ENCODE peak calls at places on chromosomes 3 and 15, in six cellular contexts. One of them, this sample, is unnamed.

GRCh38 chr3:151305081-151305777 is 11.4 kb downstream of the GPR87 start:
- DNase-seq in fibroblast of lung: peak; percentile 99
- DNase-seq in right cardiac atrium: no peak
- DNase-seq in GM06990: no peak
- DNase-seq in activated CD4-positive, alpha-beta T cell treated with anti-CD3 and anti-CD28 coated beads for 1 hour: no peak
- DNase-seq in cardiac muscle cell: peak; percentile 98
- DNase-seq in this sample: no peak

GRCh38 chr15:69628256-69629093 is 175.9 kb downstream of the RPLP1 start:
- DNase-seq in fibroblast of lung: no peak
- DNase-seq in activated CD4-positive, alpha-beta T cell treated with anti-CD3 and anti-CD28 coated beads for 1 hour: no peak
- DNase-seq in cardiac muscle cell: no peak
- DNase-seq in right cardiac atrium: no peak
- DNase-seq in GM06990: no peak
- DNase-seq in this sample: no peak

GRCh38 chr3:100210777-100211145 is 50.0 kb upstream of the TBC1D23 start:
- DNase-seq in GM06990: peak; percentile 14
- DNase-seq in cardiac muscle cell: peak; percentile 82
- DNase-seq in activated CD4-positive, alpha-beta T cell treated with anti-CD3 and anti-CD28 coated beads for 1 hour: no peak
- DNase-seq in fibroblast of lung: peak; percentile 91
- DNase-seq in right cardiac atrium: no peak
- DNase-seq in this sample: no peak

GRCh38 chr3:39941941-39942340 is 132.5 kb downstream of the MYRIP start:
- DNase-seq in cardiac muscle cell: no peak
- DNase-seq in right cardiac atrium: no peak
- DNase-seq in fibroblast of lung: no peak
- DNase-seq in activated CD4-positive, alpha-beta T cell treated with anti-CD3 and anti-CD28 coated beads for 1 hour: no peak
- DNase-seq in GM06990: no peak
- DNase-seq in this sample: no peak

GRCh38 chr3:99544819-99545281 is 93.5 kb upstream of the COL8A1 start:
- DNase-seq in activated CD4-positive, alpha-beta T cell treated with anti-CD3 and anti-CD28 coated beads for 1 hour: no peak
- DNase-seq in right cardiac atrium: no peak
- DNase-seq in fibroblast of lung: peak; percentile 73
- DNase-seq in cardiac muscle cell: peak; percentile 74
- DNase-seq in GM06990: no peak
- DNase-seq in this sample: peak; percentile 23

GRCh38 chr3:184546252-184546651 is 15.3 kb upstream of the EPHB3 start:
- DNase-seq in right cardiac atrium: peak; percentile 71
- DNase-seq in GM06990: no peak
- DNase-seq in fibroblast of lung: no peak
- DNase-seq in activated CD4-positive, alpha-beta T cell treated with anti-CD3 and anti-CD28 coated beads for 1 hour: no peak
- DNase-seq in cardiac muscle cell: no peak
- DNase-seq in this sample: no peak

GRCh38 chr3:127951276-127951675 is 36.2 kb downstream of the KBTBD12 start:
- DNase-seq in activated CD4-positive, alpha-beta T cell treated with anti-CD3 and anti-CD28 coated beads for 1 hour: no peak
- DNase-seq in right cardiac atrium: no peak
- DNase-seq in GM06990: no peak
- DNase-seq in cardiac muscle cell: peak; percentile 6
- DNase-seq in fibroblast of lung: peak; percentile 63
- DNase-seq in this sample: no peak

GRCh38 chr3:36991923-36992805 is 767 bp downstream of the EPM2AIP1 start:
- DNase-seq in right cardiac atrium: no peak
- DNase-seq in fibroblast of lung: peak; percentile 83
- DNase-seq in GM06990: no peak
- DNase-seq in cardiac muscle cell: peak; percentile 52
- DNase-seq in activated CD4-positive, alpha-beta T cell treated with anti-CD3 and anti-CD28 coated beads for 1 hour: no peak
- DNase-seq in this sample: no peak

GRCh38 chr3:99765042-99765942 is 52.4 kb upstream of the CMSS1 start:
- DNase-seq in fibroblast of lung: peak; percentile 91
- DNase-seq in GM06990: no peak
- DNase-seq in activated CD4-positive, alpha-beta T cell treated with anti-CD3 and anti-CD28 coated beads for 1 hour: no peak
- DNase-seq in cardiac muscle cell: peak; percentile 79
- DNase-seq in right cardiac atrium: no peak
- DNase-seq in this sample: no peak

GRCh38 chr3:194271459-194272035 is 79.6 kb downstream of the CPN2 start:
- DNase-seq in GM06990: no peak
- DNase-seq in fibroblast of lung: no peak
- DNase-seq in right cardiac atrium: no peak
- DNase-seq in activated CD4-positive, alpha-beta T cell treated with anti-CD3 and anti-CD28 coated beads for 1 hour: no peak
- DNase-seq in cardiac muscle cell: no peak
- DNase-seq in this sample: no peak

GRCh38 chr15:40255033-40255432 is 16.2 kb downstream of the PAK6 start:
- DNase-seq in activated CD4-positive, alpha-beta T cell treated with anti-CD3 and anti-CD28 coated beads for 1 hour: no peak
- DNase-seq in fibroblast of lung: no peak
- DNase-seq in right cardiac atrium: peak; percentile 16
- DNase-seq in cardiac muscle cell: no peak
- DNase-seq in GM06990: no peak
- DNase-seq in this sample: no peak

GRCh38 chr3:5188419-5189405 is 1.2 kb downstream of the EDEM1 start:
- DNase-seq in GM06990: peak; percentile 61
- DNase-seq in right cardiac atrium: no peak
- DNase-seq in activated CD4-positive, alpha-beta T cell treated with anti-CD3 and anti-CD28 coated beads for 1 hour: peak; percentile 42
- DNase-seq in fibroblast of lung: peak; percentile 30
- DNase-seq in cardiac muscle cell: peak; percentile 49
- DNase-seq in this sample: no peak

GRCh38 chr3:39573392-39573791 is 105.9 kb downstream of the MOBP start:
- DNase-seq in right cardiac atrium: no peak
- DNase-seq in activated CD4-positive, alpha-beta T cell treated with anti-CD3 and anti-CD28 coated beads for 1 hour: no peak
- DNase-seq in GM06990: no peak
- DNase-seq in fibroblast of lung: no peak
- DNase-seq in cardiac muscle cell: no peak
- DNase-seq in this sample: no peak

GRCh38 chr3:147034359-147034758 is 372.0 kb downstream of the ZIC4 start:
- DNase-seq in activated CD4-positive, alpha-beta T cell treated with anti-CD3 and anti-CD28 coated beads for 1 hour: no peak
- DNase-seq in fibroblast of lung: no peak
- DNase-seq in cardiac muscle cell: no peak
- DNase-seq in GM06990: no peak
- DNase-seq in right cardiac atrium: no peak
- DNase-seq in this sample: no peak

GRCh38 chr15:90812881-90813280 is 55.5 kb upstream of the FURIN start:
- DNase-seq in right cardiac atrium: no peak
- DNase-seq in activated CD4-positive, alpha-beta T cell treated with anti-CD3 and anti-CD28 coated beads for 1 hour: no peak
- DNase-seq in cardiac muscle cell: no peak
- DNase-seq in fibroblast of lung: no peak
- DNase-seq in GM06990: no peak
- DNase-seq in this sample: no peak

GRCh38 chr3:105793040-105793439 is 75.8 kb downstream of the CBLB start:
- DNase-seq in fibroblast of lung: peak; percentile 51
- DNase-seq in right cardiac atrium: no peak
- DNase-seq in GM06990: no peak
- DNase-seq in activated CD4-positive, alpha-beta T cell treated with anti-CD3 and anti-CD28 coated beads for 1 hour: no peak
- DNase-seq in cardiac muscle cell: peak; percentile 44
- DNase-seq in this sample: no peak

GRCh38 chr3:120793601-120794000 is 51.1 kb downstream of the GTF2E1 start:
- DNase-seq in activated CD4-positive, alpha-beta T cell treated with anti-CD3 and anti-CD28 coated beads for 1 hour: no peak
- DNase-seq in right cardiac atrium: no peak
- DNase-seq in fibroblast of lung: no peak
- DNase-seq in cardiac muscle cell: no peak
- DNase-seq in GM06990: no peak
- DNase-seq in this sample: no peak

GRCh38 chr3:189947948-189948723 is 172.6 kb downstream of the P3H2 start:
- DNase-seq in activated CD4-positive, alpha-beta T cell treated with anti-CD3 and anti-CD28 coated beads for 1 hour: no peak
- DNase-seq in fibroblast of lung: no peak
- DNase-seq in GM06990: peak; percentile 50
- DNase-seq in cardiac muscle cell: peak; percentile 58
- DNase-seq in right cardiac atrium: no peak
- DNase-seq in this sample: no peak

GRCh38 chr15:49412821-49413220 is 10.2 kb upstream of the FGF7 start:
- DNase-seq in activated CD4-positive, alpha-beta T cell treated with anti-CD3 and anti-CD28 coated beads for 1 hour: no peak
- DNase-seq in GM06990: no peak
- DNase-seq in cardiac muscle cell: no peak
- DNase-seq in fibroblast of lung: no peak
- DNase-seq in right cardiac atrium: no peak
- DNase-seq in this sample: no peak

GRCh38 chr3:128447561-128448013 is 19.1 kb downstream of the DNAJB8 start:
- DNase-seq in right cardiac atrium: no peak
- DNase-seq in cardiac muscle cell: no peak
- DNase-seq in GM06990: peak; percentile 59
- DNase-seq in fibroblast of lung: no peak
- DNase-seq in activated CD4-positive, alpha-beta T cell treated with anti-CD3 and anti-CD28 coated beads for 1 hour: no peak
- DNase-seq in this sample: no peak

GRCh38 chr15:60605879-60606304 is 127.0 kb upstream of the ICE2 start:
- DNase-seq in GM06990: no peak
- DNase-seq in fibroblast of lung: peak; percentile 73
- DNase-seq in cardiac muscle cell: peak; percentile 82
- DNase-seq in activated CD4-positive, alpha-beta T cell treated with anti-CD3 and anti-CD28 coated beads for 1 hour: no peak
- DNase-seq in right cardiac atrium: no peak
- DNase-seq in this sample: peak; percentile 27

GRCh38 chr15:89416339-89417183 is 79.8 kb downstream of the RHCG start:
- DNase-seq in cardiac muscle cell: peak; percentile 72
- DNase-seq in fibroblast of lung: peak; percentile 27
- DNase-seq in activated CD4-positive, alpha-beta T cell treated with anti-CD3 and anti-CD28 coated beads for 1 hour: peak; percentile 34
- DNase-seq in GM06990: peak; percentile 76
- DNase-seq in right cardiac atrium: peak; percentile 75
- DNase-seq in this sample: no peak

GRCh38 chr15:40787344-40787841 is 17.6 kb downstream of the C15orf62 start:
- DNase-seq in fibroblast of lung: peak; percentile 91
- DNase-seq in cardiac muscle cell: peak; percentile 84
- DNase-seq in GM06990: no peak
- DNase-seq in right cardiac atrium: no peak
- DNase-seq in activated CD4-positive, alpha-beta T cell treated with anti-CD3 and anti-CD28 coated beads for 1 hour: peak; percentile 30
- DNase-seq in this sample: no peak

GRCh38 chr15:29554531-29554930 is 267.7 kb downstream of the TJP1 start:
- DNase-seq in fibroblast of lung: no peak
- DNase-seq in activated CD4-positive, alpha-beta T cell treated with anti-CD3 and anti-CD28 coated beads for 1 hour: no peak
- DNase-seq in GM06990: no peak
- DNase-seq in right cardiac atrium: peak; percentile 74
- DNase-seq in cardiac muscle cell: no peak
- DNase-seq in this sample: no peak

GRCh38 chr3:126835472-126836219 is 131.6 kb downstream of the CHCHD6 start:
- DNase-seq in GM06990: no peak
- DNase-seq in right cardiac atrium: no peak
- DNase-seq in activated CD4-positive, alpha-beta T cell treated with anti-CD3 and anti-CD28 coated beads for 1 hour: no peak
- DNase-seq in fibroblast of lung: peak; percentile 67
- DNase-seq in cardiac muscle cell: peak; percentile 34
- DNase-seq in this sample: no peak

GRCh38 chr3:33660035-33660434 is 58.0 kb downstream of the CLASP2 start:
- DNase-seq in GM06990: no peak
- DNase-seq in fibroblast of lung: peak; percentile 16
- DNase-seq in activated CD4-positive, alpha-beta T cell treated with anti-CD3 and anti-CD28 coated beads for 1 hour: no peak
- DNase-seq in cardiac muscle cell: no peak
- DNase-seq in right cardiac atrium: no peak
- DNase-seq in this sample: no peak

GRCh38 chr15:58517682-58518525 is 86.1 kb downstream of the LIPC start:
- DNase-seq in fibroblast of lung: no peak
- DNase-seq in GM06990: peak; percentile 33
- DNase-seq in right cardiac atrium: no peak
- DNase-seq in activated CD4-positive, alpha-beta T cell treated with anti-CD3 and anti-CD28 coated beads for 1 hour: no peak
- DNase-seq in cardiac muscle cell: no peak
- DNase-seq in this sample: no peak

GRCh38 chr3:37129871-37130270 is 44.5 kb downstream of the LRRFIP2 start:
- DNase-seq in cardiac muscle cell: no peak
- DNase-seq in fibroblast of lung: peak; percentile 31
- DNase-seq in GM06990: no peak
- DNase-seq in activated CD4-positive, alpha-beta T cell treated with anti-CD3 and anti-CD28 coated beads for 1 hour: no peak
- DNase-seq in right cardiac atrium: no peak
- DNase-seq in this sample: no peak

GRCh38 chr15:29252231-29252630 is 17.4 kb downstream of the NSMCE3 start:
- DNase-seq in GM06990: no peak
- DNase-seq in cardiac muscle cell: no peak
- DNase-seq in activated CD4-positive, alpha-beta T cell treated with anti-CD3 and anti-CD28 coated beads for 1 hour: no peak
- DNase-seq in fibroblast of lung: no peak
- DNase-seq in right cardiac atrium: no peak
- DNase-seq in this sample: no peak

GRCh38 chr3:10631224-10631623 is 125.8 kb upstream of the ATP2B2 start:
- DNase-seq in right cardiac atrium: no peak
- DNase-seq in activated CD4-positive, alpha-beta T cell treated with anti-CD3 and anti-CD28 coated beads for 1 hour: no peak
- DNase-seq in GM06990: no peak
- DNase-seq in fibroblast of lung: no peak
- DNase-seq in cardiac muscle cell: no peak
- DNase-seq in this sample: no peak

GRCh38 chr3:108099203-108099602 is 8.4 kb upstream of the CD47 start:
- DNase-seq in cardiac muscle cell: no peak
- DNase-seq in activated CD4-positive, alpha-beta T cell treated with anti-CD3 and anti-CD28 coated beads for 1 hour: no peak
- DNase-seq in GM06990: no peak
- DNase-seq in fibroblast of lung: peak; percentile 15
- DNase-seq in right cardiac atrium: no peak
- DNase-seq in this sample: no peak

This sample was measured in left ventricle myocardium inferior.